ENCODE peak calls at places on chromosome 18, in four cellular contexts. One of them, this sample, is unnamed.

GRCh38 chr18:65380986-65381385 is 369.8 kb upstream of the CDH7 start:
- DNase-seq in foreskin keratinocyte: no peak
- DNase-seq in neural progenitor cell: no peak
- DNase-seq in uterus: no peak
- DNase-seq in this sample: no peak

GRCh38 chr18:34976084-34976483 is 65.1 kb upstream of the MAPRE2 start:
- DNase-seq in uterus: no peak
- DNase-seq in foreskin keratinocyte: no peak
- DNase-seq in neural progenitor cell: peak; percentile 14
- DNase-seq in this sample: no peak

GRCh38 chr18:39051013-39051412 is 1485.4 kb upstream of the CELF4 start:
- DNase-seq in foreskin keratinocyte: peak; percentile 47
- DNase-seq in uterus: no peak
- DNase-seq in neural progenitor cell: no peak
- DNase-seq in this sample: no peak

GRCh38 chr18:55272510-55273243 is 313.4 kb upstream of the CCDC68 start:
- DNase-seq in neural progenitor cell: no peak
- DNase-seq in uterus: no peak
- DNase-seq in foreskin keratinocyte: no peak
- DNase-seq in this sample: peak; percentile 82

GRCh38 chr18:46174317-46175039 is 70.3 kb downstream of the HAUS1 start:
- DNase-seq in foreskin keratinocyte: no peak
- DNase-seq in uterus: peak; percentile 17
- DNase-seq in neural progenitor cell: peak; percentile 79
- DNase-seq in this sample: peak; percentile 74

GRCh38 chr18:46158498-46158897 is 54.3 kb downstream of the HAUS1 start:
- DNase-seq in foreskin keratinocyte: peak; percentile 92
- DNase-seq in uterus: no peak
- DNase-seq in neural progenitor cell: peak; percentile 38
- DNase-seq in this sample: peak; percentile 62

GRCh38 chr18:24089059-24089458 is 49.8 kb upstream of the CABYR start:
- DNase-seq in foreskin keratinocyte: no peak
- DNase-seq in uterus: no peak
- DNase-seq in neural progenitor cell: no peak
- DNase-seq in this sample: peak; percentile 19

GRCh38 chr18:57898506-57899124 is 95.5 kb upstream of the ATP8B1 start:
- DNase-seq in foreskin keratinocyte: peak; percentile 86
- DNase-seq in neural progenitor cell: no peak
- DNase-seq in uterus: no peak
- DNase-seq in this sample: peak; percentile 61

GRCh38 chr18:72427721-72428120 is 116.4 kb downstream of the CBLN2 start:
- DNase-seq in uterus: no peak
- DNase-seq in foreskin keratinocyte: peak; percentile 28
- DNase-seq in neural progenitor cell: no peak
- DNase-seq in this sample: peak; percentile 56

GRCh38 chr18:4203525-4203924 is 251.6 kb downstream of the DLGAP1 start:
- DNase-seq in uterus: no peak
- DNase-seq in neural progenitor cell: no peak
- DNase-seq in foreskin keratinocyte: no peak
- DNase-seq in this sample: no peak

GRCh38 chr18:9711361-9712129 is 3.4 kb downstream of the RAB31 start:
- DNase-seq in uterus: no peak
- DNase-seq in foreskin keratinocyte: no peak
- DNase-seq in neural progenitor cell: no peak
- DNase-seq in this sample: no peak

GRCh38 chr18:13653746-13654455 is 72.5 kb downstream of the FAM210A start:
- DNase-seq in uterus: no peak
- DNase-seq in foreskin keratinocyte: no peak
- DNase-seq in neural progenitor cell: peak; percentile 15
- DNase-seq in this sample: no peak

GRCh38 chr18:48541026-48541746 is 2.4 kb downstream of the CTIF start:
- DNase-seq in neural progenitor cell: peak; percentile 90
- DNase-seq in foreskin keratinocyte: peak; percentile 63
- DNase-seq in uterus: peak; percentile 73
- DNase-seq in this sample: peak; percentile 90

GRCh38 chr18:35497334-35498197 is at the start of gene INO80C:
- DNase-seq in uterus: peak; percentile 92
- DNase-seq in neural progenitor cell: peak; percentile 97
- DNase-seq in foreskin keratinocyte: peak; percentile 94
- DNase-seq in this sample: peak; percentile 98

GRCh38 chr18:26746284-26747130 is 119.0 kb downstream of the AQP4 start:
- DNase-seq in foreskin keratinocyte: no peak
- DNase-seq in neural progenitor cell: no peak
- DNase-seq in uterus: no peak
- DNase-seq in this sample: peak; percentile 8

GRCh38 chr18:63676927-63677326 is 15.2 kb upstream of the SERPINB3 start:
- DNase-seq in uterus: no peak
- DNase-seq in neural progenitor cell: no peak
- DNase-seq in foreskin keratinocyte: no peak
- DNase-seq in this sample: no peak

GRCh38 chr18:12838178-12838634 is 45.8 kb downstream of the PTPN2 start:
- DNase-seq in uterus: peak; percentile 20
- DNase-seq in neural progenitor cell: no peak
- DNase-seq in foreskin keratinocyte: peak; percentile 94
- DNase-seq in this sample: peak; percentile 94

GRCh38 chr18:7749510-7749981 is 182.4 kb downstream of the PTPRM start:
- DNase-seq in uterus: no peak
- DNase-seq in neural progenitor cell: no peak
- DNase-seq in foreskin keratinocyte: no peak
- DNase-seq in this sample: peak; percentile 63

GRCh38 chr18:25109484-25109883 is 242.5 kb downstream of the ZNF521 start:
- DNase-seq in foreskin keratinocyte: no peak
- DNase-seq in uterus: no peak
- DNase-seq in neural progenitor cell: no peak
- DNase-seq in this sample: peak; percentile 35

DNA sequence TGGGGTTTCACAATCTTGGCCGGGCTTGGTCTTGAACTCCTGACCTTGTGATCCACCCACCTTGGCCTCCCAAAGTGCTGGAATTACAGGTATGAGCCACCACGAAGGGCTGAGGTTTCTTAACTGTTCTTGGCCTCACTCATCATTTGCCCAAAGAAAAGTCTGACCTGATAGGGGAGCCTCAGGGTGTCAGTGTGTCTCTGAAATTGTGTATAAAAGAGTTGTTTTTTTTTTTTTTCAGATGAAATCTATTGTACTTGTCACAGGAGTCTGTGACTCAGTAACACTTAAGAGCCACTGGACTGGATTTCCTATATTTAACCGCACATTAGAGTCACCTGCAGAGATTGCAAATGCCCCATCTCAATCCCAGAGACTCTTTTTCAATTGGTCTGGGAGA is 16.9 kb downstream of the PMAIP1 start:
- DNase-seq in uterus: no peak
- DNase-seq in neural progenitor cell: no peak
- DNase-seq in foreskin keratinocyte: no peak
- DNase-seq in this sample: no peak
- H3K4me1 ChIP-seq in uterus: no peaks in the 10 kb centered on the region
- H3K4me1 ChIP-seq in neural progenitor cell: no peaks in the 10 kb centered on the region
- H3K4me1 ChIP-seq in foreskin keratinocyte: peaks cover 11% of the 10 kb centered on the region
- H3K4me1 ChIP-seq in this sample: peaks cover 20% of the 10 kb centered on the region

DNA sequence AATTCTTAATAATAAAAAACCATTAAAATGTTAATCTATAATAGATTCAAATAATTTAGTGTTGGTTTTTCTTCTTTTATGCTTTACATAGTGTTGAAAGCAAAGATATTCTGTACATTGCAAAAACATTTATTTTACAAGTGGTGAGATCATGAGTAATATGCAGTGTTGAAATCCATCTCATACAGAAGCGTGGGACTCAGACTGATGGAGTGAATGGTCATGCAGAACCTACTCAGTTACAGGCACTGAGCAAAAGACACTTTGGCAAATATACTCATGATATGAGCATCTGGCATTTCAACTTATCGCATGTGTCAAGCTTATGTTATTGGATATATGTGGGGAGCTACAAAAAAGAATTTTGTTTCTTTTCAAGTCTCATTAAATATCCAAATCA is 620.2 kb upstream of the NETO1 start:
- DNase-seq in foreskin keratinocyte: peak; percentile 3
- DNase-seq in uterus: no peak
- DNase-seq in neural progenitor cell: no peak
- DNase-seq in this sample: peak; percentile 23
- H3K4me1 ChIP-seq in foreskin keratinocyte: no peaks in the 10 kb centered on the region
- H3K4me1 ChIP-seq in uterus: no peaks in the 10 kb centered on the region
- H3K4me1 ChIP-seq in neural progenitor cell: no peaks in the 10 kb centered on the region
- H3K4me1 ChIP-seq in this sample: no peaks in the 10 kb centered on the region

GRCh38 chr18:22827216-22827615 is 105.9 kb upstream of the RBBP8 start:
- DNase-seq in uterus: no peak
- DNase-seq in neural progenitor cell: no peak
- DNase-seq in foreskin keratinocyte: no peak
- DNase-seq in this sample: peak; percentile 29
- H3K4me1 ChIP-seq in uterus: no peaks in the 10 kb centered on the region
- H3K4me1 ChIP-seq in neural progenitor cell: peaks cover 11% of the 10 kb centered on the region
- H3K4me1 ChIP-seq in foreskin keratinocyte: peaks cover 43% of the 10 kb centered on the region
- H3K4me1 ChIP-seq in this sample: peaks cover 25% of the 10 kb centered on the region

GRCh38 chr18:76490040-76490439 is 5.0 kb downstream of the ZNF516 start:
- DNase-seq in uterus: no peak
- DNase-seq in foreskin keratinocyte: no peak
- DNase-seq in neural progenitor cell: no peak
- DNase-seq in this sample: peak; percentile 34
- H3K4me1 ChIP-seq in uterus: no peaks in the 10 kb centered on the region
- H3K4me1 ChIP-seq in foreskin keratinocyte: peaks cover 15% of the 10 kb centered on the region
- H3K4me1 ChIP-seq in neural progenitor cell: peaks cover 47% of the 10 kb centered on the region
- H3K4me1 ChIP-seq in this sample: peaks cover 24% of the 10 kb centered on the region

GRCh38 chr18:2970344-2970743 is 42.6 kb downstream of the LPIN2 start:
- DNase-seq in neural progenitor cell: no peak
- DNase-seq in foreskin keratinocyte: no peak
- DNase-seq in uterus: no peak
- DNase-seq in this sample: no peak

GRCh38 chr18:2967357-2967756 is 45.6 kb downstream of the LPIN2 start:
- DNase-seq in foreskin keratinocyte: no peak
- DNase-seq in uterus: no peak
- DNase-seq in neural progenitor cell: no peak
- DNase-seq in this sample: no peak

GRCh38 chr18:2969695-2970094 is 43.2 kb downstream of the LPIN2 start:
- DNase-seq in uterus: no peak
- DNase-seq in foreskin keratinocyte: no peak
- DNase-seq in neural progenitor cell: no peak
- DNase-seq in this sample: no peak

GRCh38 chr18:2967820-2968219 is 45.1 kb downstream of the LPIN2 start:
- DNase-seq in foreskin keratinocyte: no peak
- DNase-seq in neural progenitor cell: no peak
- DNase-seq in uterus: no peak
- DNase-seq in this sample: no peak

GRCh38 chr18:2968559-2968958 is 44.4 kb downstream of the LPIN2 start:
- DNase-seq in neural progenitor cell: no peak
- DNase-seq in uterus: no peak
- DNase-seq in foreskin keratinocyte: no peak
- DNase-seq in this sample: no peak
- H3K4me1 ChIP-seq in neural progenitor cell: peaks cover 21% of the 10 kb centered on the region
- H3K4me1 ChIP-seq in uterus: peaks cover 11% of the 10 kb centered on the region
- H3K4me1 ChIP-seq in foreskin keratinocyte: no peaks in the 10 kb centered on the region
- H3K4me1 ChIP-seq in this sample: peaks cover 47% of the 10 kb centered on the region

GRCh38 chr18:79517322-79517721 is 121.6 kb downstream of the NFATC1 start:
- DNase-seq in neural progenitor cell: no peak
- DNase-seq in uterus: no peak
- DNase-seq in foreskin keratinocyte: no peak
- DNase-seq in this sample: no peak
- H3K4me1 ChIP-seq in neural progenitor cell: no peaks in the 10 kb centered on the region
- H3K4me1 ChIP-seq in uterus: no peaks in the 10 kb centered on the region
- H3K4me1 ChIP-seq in foreskin keratinocyte: no peaks in the 10 kb centered on the region
- H3K4me1 ChIP-seq in this sample: no peaks in the 10 kb centered on the region

GRCh38 chr18:2984703-2985261 is 28.2 kb downstream of the LPIN2 start:
- DNase-seq in foreskin keratinocyte: no peak
- DNase-seq in neural progenitor cell: peak; percentile 31
- DNase-seq in uterus: no peak
- DNase-seq in this sample: no peak

GRCh38 chr18:2988041-2988794 is 24.7 kb downstream of the LPIN2 start:
- DNase-seq in uterus: no peak
- DNase-seq in foreskin keratinocyte: peak; percentile 46
- DNase-seq in neural progenitor cell: no peak
- DNase-seq in this sample: peak; percentile 91

GRCh38 chr18:2983296-2983695 is 29.6 kb downstream of the LPIN2 start:
- DNase-seq in neural progenitor cell: no peak
- DNase-seq in foreskin keratinocyte: no peak
- DNase-seq in uterus: no peak
- DNase-seq in this sample: no peak

GRCh38 chr18:2986150-2986865 is 26.6 kb downstream of the LPIN2 start:
- DNase-seq in neural progenitor cell: no peak
- DNase-seq in foreskin keratinocyte: no peak
- DNase-seq in uterus: no peak
- DNase-seq in this sample: peak; percentile 71

GRCh38 chr18:2985628-2986027 is 27.3 kb downstream of the LPIN2 start:
- DNase-seq in foreskin keratinocyte: no peak
- DNase-seq in uterus: no peak
- DNase-seq in neural progenitor cell: no peak
- DNase-seq in this sample: peak; percentile 64
- H3K4me1 ChIP-seq in foreskin keratinocyte: peaks cover 6% of the 10 kb centered on the region
- H3K4me1 ChIP-seq in uterus: peaks cover 3% of the 10 kb centered on the region
- H3K4me1 ChIP-seq in neural progenitor cell: peaks cover 27% of the 10 kb centered on the region
- H3K4me1 ChIP-seq in this sample: peaks cover 78% of the 10 kb centered on the region

GRCh38 chr18:2980607-2980923 is 32.4 kb downstream of the LPIN2 start:
- DNase-seq in neural progenitor cell: no peak
- DNase-seq in uterus: no peak
- DNase-seq in foreskin keratinocyte: no peak
- DNase-seq in this sample: no peak
- H3K4me1 ChIP-seq in neural progenitor cell: peaks cover 27% of the 10 kb centered on the region
- H3K4me1 ChIP-seq in uterus: peaks cover 8% of the 10 kb centered on the region
- H3K4me1 ChIP-seq in foreskin keratinocyte: peaks cover 13% of the 10 kb centered on the region
- H3K4me1 ChIP-seq in this sample: peaks cover 75% of the 10 kb centered on the region